ENCODE peak calls at places on chromosomes 7 and 10, in five cellular contexts. One of them, this sample, is unnamed.
A peak's percentile ranks its signal among the peaks of the same experiment; 100 is the strongest.

GRCh38 chr10:49076741-49077521 is 38.4 kb downstream of the VSTM4 start:
- DNase-seq in A549: no peak
- DNase-seq in transverse colon: no peak
- DNase-seq in suprapubic skin: no peak
- DNase-seq in tibial nerve: no peak
- DNase-seq in this sample: no peak

GRCh38 chr7:128671992-128672391 is at the start of gene GARIN1A:
- DNase-seq in A549: no peak
- DNase-seq in transverse colon: no peak
- DNase-seq in suprapubic skin: no peak
- DNase-seq in tibial nerve: no peak
- DNase-seq in this sample: no peak

GRCh38 chr7:78959471-78959870 is 494.0 kb downstream of the MAGI2 start:
- DNase-seq in A549: no peak
- DNase-seq in transverse colon: no peak
- DNase-seq in suprapubic skin: no peak
- DNase-seq in tibial nerve: no peak
- DNase-seq in this sample: no peak

GRCh38 chr10:94439275-94439861 is 37.0 kb downstream of the TBC1D12 start:
- DNase-seq in A549: no peak
- DNase-seq in transverse colon: no peak
- DNase-seq in suprapubic skin: no peak
- DNase-seq in tibial nerve: no peak
- DNase-seq in this sample: no peak

GRCh38 chr10:33661580-33662269 is 327.3 kb upstream of the NRP1 start:
- DNase-seq in A549: peak; percentile 42
- DNase-seq in transverse colon: peak; percentile 29
- DNase-seq in suprapubic skin: peak; percentile 79
- DNase-seq in tibial nerve: peak; percentile 30
- DNase-seq in this sample: peak; percentile 93

GRCh38 chr7:31111109-31111451 is 59.0 kb downstream of the ADCYAP1R1 start:
- DNase-seq in A549: no peak
- DNase-seq in transverse colon: no peak
- DNase-seq in suprapubic skin: no peak
- DNase-seq in tibial nerve: no peak
- DNase-seq in this sample: peak; percentile 83

GRCh38 chr10:127145173-127145572 is 51.2 kb downstream of the INSYN2A start:
- DNase-seq in A549: peak; percentile 13
- DNase-seq in transverse colon: no peak
- DNase-seq in suprapubic skin: no peak
- DNase-seq in tibial nerve: no peak
- DNase-seq in this sample: no peak

GRCh38 chr7:46229409-46229808 is 308.3 kb upstream of the IGFBP3 start:
- DNase-seq in A549: peak; percentile 33
- DNase-seq in transverse colon: no peak
- DNase-seq in suprapubic skin: no peak
- DNase-seq in tibial nerve: no peak
- DNase-seq in this sample: peak; percentile 74

GRCh38 chr7:82110146-82110823 is 333.3 kb downstream of the CACNA2D1 start:
- DNase-seq in A549: no peak
- DNase-seq in transverse colon: no peak
- DNase-seq in suprapubic skin: no peak
- DNase-seq in tibial nerve: no peak
- DNase-seq in this sample: no peak

GRCh38 chr10:93352638-93353383 is 129.3 kb downstream of the MYOF start:
- DNase-seq in A549: peak; percentile 38
- DNase-seq in transverse colon: no peak
- DNase-seq in suprapubic skin: no peak
- DNase-seq in tibial nerve: no peak
- DNase-seq in this sample: peak; percentile 17

GRCh38 chr10:124659380-124659779 is 84.8 kb downstream of the FAM53B start:
- DNase-seq in A549: no peak
- DNase-seq in transverse colon: no peak
- DNase-seq in suprapubic skin: no peak
- DNase-seq in tibial nerve: no peak
- DNase-seq in this sample: no peak

GRCh38 chr10:95266674-95267095 is 24.1 kb downstream of the PDLIM1 start:
- DNase-seq in A549: peak; percentile 89
- DNase-seq in transverse colon: no peak
- DNase-seq in suprapubic skin: no peak
- DNase-seq in tibial nerve: no peak
- DNase-seq in this sample: no peak

GRCh38 chr10:118835682-118836326 is 81.0 kb upstream of the CACUL1 start:
- DNase-seq in A549: peak; percentile 35
- DNase-seq in transverse colon: peak; percentile 67
- DNase-seq in suprapubic skin: no peak
- DNase-seq in tibial nerve: no peak
- DNase-seq in this sample: no peak

GRCh38 chr7:87875151-87876039 is 765 bp downstream of the SLC25A40 start:
- DNase-seq in A549: no peak
- DNase-seq in transverse colon: peak; percentile 41
- DNase-seq in suprapubic skin: no peak
- DNase-seq in tibial nerve: no peak
- DNase-seq in this sample: no peak

GRCh38 chr10:21364196-21365114 is 161.0 kb downstream of the SKIDA1 start:
- DNase-seq in A549: peak; percentile 89
- DNase-seq in transverse colon: peak; percentile 12
- DNase-seq in suprapubic skin: no peak
- DNase-seq in tibial nerve: no peak
- DNase-seq in this sample: no peak

GRCh38 chr7:39465055-39465929 is 100.9 kb upstream of the YAE1 start:
- DNase-seq in A549: peak; percentile 39
- DNase-seq in transverse colon: peak; percentile 50
- DNase-seq in suprapubic skin: no peak
- DNase-seq in tibial nerve: no peak
- DNase-seq in this sample: peak; percentile 47

GRCh38 chr7:43076189-43076605 is 36.2 kb upstream of the HECW1 start:
- DNase-seq in A549: no peak
- DNase-seq in transverse colon: no peak
- DNase-seq in suprapubic skin: no peak
- DNase-seq in tibial nerve: no peak
- DNase-seq in this sample: no peak

GRCh38 chr10:70779088-70779487 is 6.1 kb downstream of the TBATA start:
- DNase-seq in A549: no peak
- DNase-seq in transverse colon: no peak
- DNase-seq in suprapubic skin: no peak
- DNase-seq in tibial nerve: no peak
- DNase-seq in this sample: peak; percentile 85

GRCh38 chr10:76906221-76906620 is 731.4 kb downstream of the KCNMA1 start:
- DNase-seq in A549: no peak
- DNase-seq in transverse colon: no peak
- DNase-seq in suprapubic skin: no peak
- DNase-seq in tibial nerve: no peak
- DNase-seq in this sample: peak; percentile 24

GRCh38 chr7:126993626-126994213 is 259.0 kb downstream of the GRM8 start:
- DNase-seq in A549: no peak
- DNase-seq in transverse colon: no peak
- DNase-seq in suprapubic skin: no peak
- DNase-seq in tibial nerve: no peak
- DNase-seq in this sample: no peak

GRCh38 chr7:36367561-36367889 is 22.1 kb upstream of the ANLN start:
- DNase-seq in A549: peak; percentile 58
- DNase-seq in transverse colon: no peak
- DNase-seq in suprapubic skin: no peak
- DNase-seq in tibial nerve: no peak
- DNase-seq in this sample: no peak

GRCh38 chr7:22597845-22598244 is 97.9 kb upstream of the STEAP1B start:
- DNase-seq in A549: no peak
- DNase-seq in transverse colon: no peak
- DNase-seq in suprapubic skin: no peak
- DNase-seq in tibial nerve: no peak
- DNase-seq in this sample: no peak

GRCh38 chr10:79433324-79434222 is 11.9 kb downstream of the ZCCHC24 start:
- DNase-seq in A549: no peak
- DNase-seq in transverse colon: peak; percentile 27
- DNase-seq in suprapubic skin: peak; percentile 61
- DNase-seq in tibial nerve: no peak
- DNase-seq in this sample: no peak

GRCh38 chr7:5183155-5183554 is 6.9 kb upstream of the WIPI2 start:
- DNase-seq in A549: no peak
- DNase-seq in transverse colon: no peak
- DNase-seq in suprapubic skin: no peak
- DNase-seq in tibial nerve: no peak
- DNase-seq in this sample: no peak

GRCh38 chr10:8138471-8138870 is 84.0 kb downstream of the GATA3 start:
- DNase-seq in A549: no peak
- DNase-seq in transverse colon: no peak
- DNase-seq in suprapubic skin: no peak
- DNase-seq in tibial nerve: no peak
- DNase-seq in this sample: no peak

DNA sequence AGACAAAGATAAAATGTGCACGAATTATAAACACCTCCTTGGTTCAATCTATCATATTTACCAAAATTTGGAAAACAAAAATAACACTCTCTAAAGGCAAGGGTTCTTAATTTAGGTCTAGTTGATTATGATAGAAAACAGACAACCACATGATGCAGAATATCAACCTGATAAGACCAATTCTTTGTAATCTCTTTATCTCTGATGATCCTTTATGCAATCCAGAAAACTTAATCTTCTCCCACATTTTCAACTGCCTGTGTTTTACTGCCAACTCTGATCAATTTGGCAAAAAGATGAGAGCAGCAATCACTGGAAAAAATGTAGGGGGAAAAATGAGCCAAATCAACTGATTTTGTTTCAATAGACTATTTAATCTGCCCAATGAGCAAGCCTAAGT is 148.5 kb downstream of the LRRN3 start:
- DNase-seq in A549: no peak
- DNase-seq in transverse colon: no peak
- DNase-seq in suprapubic skin: no peak
- DNase-seq in tibial nerve: no peak
- DNase-seq in this sample: no peak
- TF ChIP-seq EP300 in A549: no peak
- TF ChIP-seq EP300 in transverse colon: no peak
- TF ChIP-seq EP300 in suprapubic skin: no peak
- TF ChIP-seq EP300 in tibial nerve: no peak
- TF ChIP-seq EP300 in this sample: no peak

GRCh38 chr10:3763035-3763456 is 22.0 kb downstream of the KLF6 start:
- DNase-seq in A549: no peak
- DNase-seq in transverse colon: peak; percentile 45
- DNase-seq in suprapubic skin: no peak
- DNase-seq in tibial nerve: no peak
- DNase-seq in this sample: no peak

GRCh38 chr10:3760083-3760482 is 24.9 kb downstream of the KLF6 start:
- DNase-seq in A549: no peak
- DNase-seq in transverse colon: no peak
- DNase-seq in suprapubic skin: no peak
- DNase-seq in tibial nerve: no peak
- DNase-seq in this sample: no peak

GRCh38 chr10:3761111-3761686 is 23.8 kb downstream of the KLF6 start:
- DNase-seq in A549: no peak
- DNase-seq in transverse colon: no peak
- DNase-seq in suprapubic skin: no peak
- DNase-seq in tibial nerve: no peak
- DNase-seq in this sample: no peak

GRCh38 chr10:3763852-3764625 is 21.0 kb downstream of the KLF6 start:
- DNase-seq in A549: no peak
- DNase-seq in transverse colon: no peak
- DNase-seq in suprapubic skin: no peak
- DNase-seq in tibial nerve: no peak
- DNase-seq in this sample: no peak

GRCh38 chr10:3761916-3762708 is 22.9 kb downstream of the KLF6 start:
- DNase-seq in A549: no peak
- DNase-seq in transverse colon: no peak
- DNase-seq in suprapubic skin: no peak
- DNase-seq in tibial nerve: no peak
- DNase-seq in this sample: no peak
- TF ChIP-seq EP300 in A549: no peak
- TF ChIP-seq EP300 in transverse colon: no peak
- TF ChIP-seq EP300 in suprapubic skin: no peak
- TF ChIP-seq EP300 in tibial nerve: no peak
- TF ChIP-seq EP300 in this sample: no peak

GRCh38 chr10:26290236-26290635 is 73.7 kb downstream of the GAD2 start:
- DNase-seq in A549: no peak
- DNase-seq in transverse colon: no peak
- DNase-seq in suprapubic skin: no peak
- DNase-seq in tibial nerve: no peak
- DNase-seq in this sample: no peak

GRCh38 chr10:26296351-26296750 is 79.8 kb downstream of the GAD2 start:
- DNase-seq in A549: no peak
- DNase-seq in transverse colon: no peak
- DNase-seq in suprapubic skin: no peak
- DNase-seq in tibial nerve: no peak
- DNase-seq in this sample: no peak

GRCh38 chr10:26292058-26292457 is 75.5 kb downstream of the GAD2 start:
- DNase-seq in A549: no peak
- DNase-seq in transverse colon: no peak
- DNase-seq in suprapubic skin: no peak
- DNase-seq in tibial nerve: no peak
- DNase-seq in this sample: no peak
- TF ChIP-seq EP300 in A549: no peak
- TF ChIP-seq EP300 in transverse colon: no peak
- TF ChIP-seq EP300 in suprapubic skin: no peak
- TF ChIP-seq EP300 in tibial nerve: no peak
- TF ChIP-seq EP300 in this sample: no peak

GRCh38 chr10:117170244-117170643 is 27.0 kb upstream of the KCNK18 start:
- DNase-seq in A549: no peak
- DNase-seq in transverse colon: no peak
- DNase-seq in suprapubic skin: no peak
- DNase-seq in tibial nerve: no peak
- DNase-seq in this sample: no peak

GRCh38 chr10:117175901-117176534 is 21.3 kb upstream of the KCNK18 start:
- DNase-seq in A549: peak; percentile 78
- DNase-seq in transverse colon: peak; percentile 85
- DNase-seq in suprapubic skin: peak; percentile 81
- DNase-seq in tibial nerve: peak; percentile 77
- DNase-seq in this sample: no peak

GRCh38 chr10:117175215-117175900 is 21.9 kb upstream of the KCNK18 start:
- DNase-seq in A549: no peak
- DNase-seq in transverse colon: peak; percentile 22
- DNase-seq in suprapubic skin: peak; percentile 66
- DNase-seq in tibial nerve: no peak
- DNase-seq in this sample: no peak

GRCh38 chr10:117178190-117178589 is 19.1 kb upstream of the KCNK18 start:
- DNase-seq in A549: no peak
- DNase-seq in transverse colon: no peak
- DNase-seq in suprapubic skin: no peak
- DNase-seq in tibial nerve: no peak
- DNase-seq in this sample: no peak

DNA sequence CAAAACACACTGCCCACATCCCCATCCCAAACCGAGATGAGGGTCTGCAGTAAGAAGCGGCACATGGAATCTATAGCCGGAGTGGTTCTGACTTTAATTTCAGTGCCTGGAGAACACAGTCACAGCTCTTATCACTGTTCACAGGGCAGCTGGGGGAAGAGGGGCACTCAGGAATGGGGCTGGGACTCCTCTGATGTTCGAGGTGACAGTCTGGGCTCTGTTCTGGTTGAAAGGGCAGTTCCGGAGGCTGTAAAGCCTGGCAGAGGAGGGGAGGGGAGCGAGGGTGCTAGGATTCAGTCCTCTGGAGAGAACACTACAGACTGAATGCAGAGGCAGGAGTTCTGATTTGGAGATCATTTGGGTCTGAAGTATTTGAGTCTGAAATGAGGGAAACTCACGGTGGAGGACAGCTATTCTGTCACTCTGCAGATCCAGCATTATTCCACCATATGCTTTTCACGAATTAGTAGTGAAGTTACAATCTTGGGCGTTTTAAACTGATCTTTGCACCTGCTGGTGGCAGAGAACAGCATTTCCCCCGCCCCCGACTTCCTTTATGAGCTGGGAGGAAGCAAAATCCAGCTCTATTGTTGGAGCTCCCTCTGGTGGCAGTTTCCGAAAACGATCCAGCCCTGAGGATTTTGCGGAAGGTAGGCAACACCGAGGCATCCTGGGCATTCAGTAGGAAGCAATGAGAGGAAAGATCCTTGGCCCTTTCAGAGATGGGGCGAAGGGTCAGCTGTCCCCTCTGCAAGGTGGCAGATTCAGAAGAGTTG is 22.7 kb upstream of the KCNK18 start:
- DNase-seq in A549: peak; percentile 91
- DNase-seq in transverse colon: peak; percentile 90
- DNase-seq in suprapubic skin: peak; percentile 82
- DNase-seq in tibial nerve: peak; percentile 66
- DNase-seq in this sample: peak; percentile 97
- TF ChIP-seq EP300 in A549: no peak
- TF ChIP-seq EP300 in transverse colon: no peak
- TF ChIP-seq EP300 in suprapubic skin: no peak
- TF ChIP-seq EP300 in tibial nerve: no peak
- TF ChIP-seq EP300 in this sample: no peak

This sample was measured in esophagus muscularis mucosa.